ENCODE peak calls at places on chromosome 13, in six cellular contexts. L is CD4-positive, alpha-beta T cell; K is OCI-LY7; B is T-cell; R is HFF-Myc; P is HCEC 1CT. Z is an unnamed sample.

GRCh38 chr13:19674898-19675297 is 41.4 kb downstream of the MPHOSPH8 start:
- DNase-seq in L (no peak), K (no peak), B (no peak), R (no peak), P (no peak), Z (no peak)

GRCh38 chr13:114131581-114132418 is 623 bp downstream of the RASA3 start:
- DNase-seq in L (no peak), K (no peak), B (no peak), R (no peak), P (peak; percentile 41), Z (no peak)

GRCh38 chr13:31321457-31321856 is 121.7 kb downstream of the B3GLCT start:
- DNase-seq in L (no peak), K (peak; percentile 87), B (no peak), R (no peak), P (no peak), Z (no peak)

GRCh38 chr13:43629691-43630480 is 156.9 kb downstream of the ENOX1 start:
- DNase-seq in L (no peak), K (no peak), B (no peak), R (no peak), P (no peak), Z (no peak)

GRCh38 chr13:23159205-23159586 is 21.6 kb upstream of the SGCG start:
- DNase-seq in L (no peak), K (no peak), B (no peak), R (no peak), P (peak; percentile 4), Z (no peak)

GRCh38 chr13:48108106-48108505 is 13.2 kb upstream of the MED4 start:
- DNase-seq in L (no peak), K (no peak), B (no peak), R (no peak), P (no peak), Z (no peak)

GRCh38 chr13:102555914-102556553 is 40.8 kb upstream of the TPP2 start:
- DNase-seq in L (no peak), K (peak; percentile 14), B (no peak), R (peak; percentile 9), P (peak; percentile 60), Z (no peak)

GRCh38 chr13:97583884-97584497 is 150.0 kb downstream of the RAP2A start:
- DNase-seq in L (no peak), K (no peak), B (no peak), R (no peak), P (no peak), Z (no peak)

GRCh38 chr13:85693889-85694511 is 105.2 kb downstream of the SLITRK6 start:
- DNase-seq in L (no peak), K (no peak), B (no peak), R (peak; percentile 42), P (peak; percentile 6), Z (no peak)

GRCh38 chr13:34826432-34826831 is 115.6 kb upstream of the NBEA start:
- DNase-seq in L (no peak), K (no peak), B (no peak), R (no peak), P (no peak), Z (no peak)

GRCh38 chr13:101945435-101945834 is 456.4 kb downstream of the FGF14 start:
- DNase-seq in L (no peak), K (no peak), B (no peak), R (no peak), P (no peak), Z (no peak)

GRCh38 chr13:85431720-85432119 is 367.5 kb downstream of the SLITRK6 start:
- DNase-seq in L (no peak), K (no peak), B (no peak), R (no peak), P (no peak), Z (no peak)

GRCh38 chr13:92574499-92574898 is 652.1 kb upstream of the GPC6 start:
- DNase-seq in L (no peak), K (no peak), B (no peak), R (no peak), P (no peak), Z (no peak)

Z was measured in NCI-H1048.